ENCODE peak calls at places on chromosomes 5 and 9, in four cellular contexts. Z is heart left ventricle, Y is tibial nerve, V is PC-9. R is an unnamed sample.

GRCh38 chr9:16069671-16070586 is 517.1 kb downstream of the CCDC171 start:
- DNase-seq in Y (no peak), V (no peak), Z (no peak), R (no peak)

GRCh38 chr5:176157656-176158055 is 80.6 kb upstream of the SIMC1 start:
- DNase-seq in V (no peak), Y (no peak), Z (no peak), R (no peak)

GRCh38 chr5:180804129-180804601 is 1.6 kb upstream of the MGAT1 start:
- DNase-seq in Y (no peak), V (no peak), Z (no peak), R (peak; percentile 53)

GRCh38 chr9:90900130-90900529 is 98.5 kb downstream of the SYK start:
- DNase-seq in V (no peak), Y (no peak), Z (peak; percentile 69), R (no peak)

GRCh38 chr5:116459306-116459705 is 115.3 kb downstream of the SEMA6A start:
- DNase-seq in Z (no peak), V (no peak), Y (no peak), R (no peak)

GRCh38 chr9:114319147-114319546 is 3.8 kb upstream of the ORM1 start:
- DNase-seq in V (no peak), Y (no peak), Z (no peak), R (no peak)

GRCh38 chr9:13083366-13083765 is 196.1 kb downstream of the MPDZ start:
- DNase-seq in V (no peak), Y (no peak), Z (no peak), R (no peak)

GRCh38 chr5:93791520-93791972 is 50.1 kb upstream of the POU5F2 start:
- DNase-seq in Y (no peak), Z (no peak), V (no peak), R (no peak)

GRCh38 chr5:61069150-61069549 is 93.1 kb downstream of the SMIM15 start:
- DNase-seq in Z (no peak), Y (no peak), V (no peak), R (no peak)

DNA sequence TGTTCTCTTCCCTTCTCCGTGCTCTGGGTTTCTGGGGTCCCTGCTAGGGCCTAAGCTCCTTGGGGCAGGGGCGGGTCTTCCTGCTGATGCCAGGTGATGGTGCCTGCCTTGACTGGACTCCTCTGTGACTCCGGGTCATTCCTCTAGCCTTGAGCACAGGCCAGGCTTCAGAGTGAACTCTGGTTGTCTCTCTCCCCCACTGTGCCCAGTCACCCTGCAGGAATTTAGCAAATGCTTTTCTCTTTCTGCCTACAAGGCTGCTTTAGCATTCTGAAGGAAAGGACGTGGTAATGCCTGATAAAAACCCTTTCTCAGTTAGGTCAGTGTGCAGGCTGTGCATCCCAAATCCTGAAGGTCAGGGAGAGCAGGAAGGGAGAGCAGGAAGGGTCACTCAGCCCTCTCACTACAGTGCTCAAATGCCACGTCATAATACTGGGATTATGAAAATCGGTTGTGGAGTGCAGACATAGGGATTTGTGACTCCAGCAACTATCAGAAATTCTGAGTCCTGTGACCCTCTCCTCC is 2.7 kb downstream of the CXCL14 start:
- DNase-seq in Z (no peak), V (no peak), Y (no peak), R (no peak)
- H3K4me3 ChIP-seq in Z (no peak overlapping the region), V (no peak overlapping the region), Y (no peak overlapping the region), R (no peak overlapping the region)

DNA sequence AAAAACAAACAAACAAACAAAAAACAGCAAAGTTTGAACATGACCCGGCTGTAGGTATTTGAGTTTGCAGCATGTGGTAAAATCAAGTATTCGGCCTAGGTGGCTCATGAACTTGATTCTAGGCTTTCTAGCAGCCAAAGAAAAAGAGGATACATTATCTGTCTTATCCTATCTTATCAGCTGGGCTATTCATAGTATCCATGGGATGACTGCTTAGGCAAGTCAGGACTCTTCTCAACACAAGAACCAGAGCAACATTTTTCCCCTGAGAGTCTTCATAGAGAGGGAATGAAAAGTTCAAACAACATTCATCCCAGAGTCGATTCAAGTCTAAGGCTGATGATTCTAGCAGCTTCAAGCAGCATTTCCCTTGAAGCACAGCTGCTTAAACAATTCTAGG is 2.9 kb downstream of the S100Z start:
- DNase-seq in Y (no peak), Z (no peak), V (no peak), R (no peak)
- H3K4me1 ChIP-seq in Y (no peaks in the 10 kb centered on the region), Z (peaks cover 30% of the 10 kb centered on the region), V (peaks cover 11% of the 10 kb centered on the region), R (peaks cover 14% of the 10 kb centered on the region)

GRCh38 chr5:142817961-142818431 is 47.8 kb downstream of the ARHGAP26 start:
- DNase-seq in V (no peak), Y (no peak), Z (no peak), R (no peak)
- H3K27me3 ChIP-seq in V (no peaks in the 10 kb centered on the region), Y (no peaks in the 10 kb centered on the region), Z (no peaks in the 10 kb centered on the region), R (no peaks in the 10 kb centered on the region)

GRCh38 chr5:52802272-52803011 is 14.7 kb downstream of the ITGA1 start:
- DNase-seq in V (no peak), Y (no peak), Z (no peak), R (no peak)
- H3K4me3 ChIP-seq in V (peak overlapping the region; percentile 68), Y (peak overlapping the region; percentile 73), Z (peak overlapping the region; percentile 68), R (no peak overlapping the region)

R was measured in right atrium auricular region.